ENCODE peak calls at places on chromosomes 6 and 20, in six cellular contexts. K is RWPE1, W is GM23248, I is substantia nigra, U is spleen, Q is keratinocyte. M is an unnamed sample.

GRCh38 chr6:79135973-79136470 is 58.0 kb upstream of the PHIP start:
- DNase-seq in W (no peak), K (no peak), Q (no peak), U (no peak), I (no peak), M (no peak)

GRCh38 chr6:39254999-39255535 is 25.8 kb upstream of the KCNK5 start:
- DNase-seq in Q (no peak), W (no peak), I (no peak), U (peak), K (no peak), M (no peak)

GRCh38 chr6:158338311-158339112 is 26.2 kb downstream of the TULP4 start:
- DNase-seq in U (no peak), K (no peak), I (no peak), W (no peak), Q (no peak), M (no peak)

GRCh38 chr20:63138855-63139341 is 77.0 kb downstream of the YTHDF1 start:
- DNase-seq in K (peak), W (no peak), Q (no peak), U (peak), I (no peak), M (no peak)

GRCh38 chr6:101001607-101002006 is 120.5 kb upstream of the ASCC3 start:
- DNase-seq in W (no peak), U (no peak), K (no peak), I (no peak), Q (no peak), M (no peak)

GRCh38 chr6:118706702-118707101 is 55.3 kb upstream of the CEP85L start:
- DNase-seq in K (no peak), W (peak), U (no peak), I (no peak), Q (no peak), M (no peak)

GRCh38 chr6:3438190-3439167 is 18.4 kb downstream of the SLC22A23 start:
- DNase-seq in I (no peak), K (no peak), Q (no peak), W (peak), U (no peak), M (no peak)

GRCh38 chr20:380763-381580 is 412 bp downstream of the TRIB3 start:
- DNase-seq in I (no peak), K (peak), U (peak), Q (no peak), W (peak), M (no peak)

DNA sequence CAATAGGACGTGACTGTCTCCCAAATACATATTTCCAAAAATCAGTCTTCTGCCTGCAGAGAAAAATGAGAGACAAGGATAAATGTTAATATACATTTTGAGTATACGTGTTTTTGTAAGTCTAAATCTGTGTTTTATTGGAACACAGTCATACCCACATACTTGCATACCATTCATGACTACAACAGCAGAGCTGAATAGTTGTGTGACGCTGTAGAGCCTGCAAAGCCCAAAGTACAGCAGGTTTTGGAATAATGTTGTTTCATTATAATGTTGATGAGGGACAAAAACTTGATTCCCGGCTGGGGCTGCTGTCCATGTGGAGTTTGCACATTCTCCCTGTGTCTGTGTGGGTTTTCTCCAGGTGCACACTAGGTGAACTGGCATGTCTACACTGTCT is 23.8 kb upstream of the FBXO9 start:
- DNase-seq in K (no peak), Q (no peak), W (peak), U (no peak), I (no peak), M (no peak)
- H3K27ac ChIP-seq in K (no peak), Q (no peak), W (peak), U (no peak), I (no peak), M (no peak)

DNA sequence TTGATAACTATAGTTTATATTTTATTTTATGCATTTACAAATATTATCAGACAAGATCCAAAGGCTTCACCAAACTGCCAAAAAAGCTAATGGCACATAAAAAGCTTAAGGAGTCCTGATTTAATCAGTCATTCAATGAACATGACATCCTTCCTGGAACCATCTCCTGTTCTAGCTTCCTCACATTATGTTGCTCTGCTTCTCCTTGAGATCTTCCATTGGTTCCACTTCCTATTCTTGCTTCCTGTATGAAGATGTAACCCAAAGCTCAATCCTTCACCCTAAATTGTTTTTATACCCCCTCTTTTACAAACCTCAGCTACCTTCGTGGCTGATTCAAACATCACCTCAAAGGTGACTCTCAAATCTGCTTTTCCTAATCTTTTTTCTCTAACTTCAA is 4.5 kb upstream of the BRD2 start:
- DNase-seq in K (no peak), Q (no peak), U (no peak), W (no peak), I (no peak), M (no peak)
- H3K27ac ChIP-seq in K (no peak), Q (no peak), U (peak), W (no peak), I (no peak), M (no peak)

DNA sequence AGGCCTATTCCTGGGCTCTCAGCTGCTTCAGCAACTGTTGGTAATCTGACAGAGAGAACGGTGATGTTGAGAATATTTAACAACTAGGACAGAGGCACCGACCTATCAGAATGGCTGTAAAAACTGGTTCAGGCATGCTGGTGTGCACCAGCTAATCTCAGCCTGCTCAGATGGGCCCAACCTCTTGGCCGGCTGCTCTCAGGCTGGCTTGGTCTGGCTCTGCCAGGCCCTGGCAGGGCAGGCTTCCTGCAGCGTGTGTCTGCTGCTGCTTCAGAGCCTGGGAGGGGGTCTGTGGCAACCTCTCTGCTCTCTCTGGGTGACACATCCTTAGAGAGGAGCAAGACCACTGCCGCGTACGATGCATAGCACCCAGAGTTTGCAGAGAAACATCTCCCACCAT is 4.8 kb downstream of the SLC2A12 start:
- DNase-seq in I (peak), Q (no peak), U (no peak), W (no peak), K (no peak), M (peak)
- H3K27ac ChIP-seq in I (peak), Q (no peak), U (no peak), W (no peak), K (no peak), M (peak)

DNA sequence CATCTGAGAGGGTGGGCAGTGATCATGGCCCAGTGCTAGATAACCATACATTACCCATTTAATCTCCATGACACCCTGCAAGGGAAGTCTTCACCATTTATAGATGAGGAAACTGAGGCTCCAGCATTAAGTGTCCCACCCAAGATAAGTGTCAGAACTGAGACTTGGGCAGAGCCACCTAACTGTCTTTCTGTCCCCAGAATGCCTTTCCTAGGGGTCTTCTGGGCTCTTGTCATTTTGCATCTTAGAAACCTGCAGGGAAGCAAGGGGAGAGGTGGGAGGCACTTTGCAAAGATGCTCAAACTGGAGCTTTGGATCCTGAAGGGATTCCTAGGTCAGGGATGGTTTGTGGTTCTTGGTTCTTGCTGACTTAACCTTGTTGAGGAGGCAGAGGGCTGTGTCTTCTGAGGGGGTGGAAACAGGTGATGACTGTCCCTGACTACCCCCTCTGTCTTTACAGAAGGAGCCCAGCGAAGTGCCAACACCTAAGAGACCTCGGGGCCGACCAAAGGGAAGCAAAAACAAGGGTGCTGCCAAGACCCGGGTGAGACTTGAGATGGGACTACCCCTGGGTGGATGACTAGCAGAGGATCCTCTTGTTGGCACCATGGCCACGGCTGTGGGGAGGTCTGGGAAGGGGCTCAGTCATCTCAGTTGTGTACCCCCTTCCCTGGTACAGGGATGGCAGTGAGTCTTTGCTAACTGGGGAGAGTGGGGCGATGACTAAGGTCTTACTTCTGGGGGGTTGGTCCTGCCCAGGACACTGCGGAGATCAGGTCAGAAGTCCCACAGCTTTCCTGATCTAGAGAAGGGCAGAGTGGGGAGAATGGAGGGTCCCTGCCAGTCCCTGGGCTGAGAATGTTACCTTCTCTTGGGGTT is 5.8 kb downstream of the HMGA1 start:
- DNase-seq in Q (no peak), W (peak), K (no peak), I (no peak), U (peak), M (no peak)
- H3K27ac ChIP-seq in Q (peak), W (peak), K (peak), I (no peak), U (no peak), M (no peak)

DNA sequence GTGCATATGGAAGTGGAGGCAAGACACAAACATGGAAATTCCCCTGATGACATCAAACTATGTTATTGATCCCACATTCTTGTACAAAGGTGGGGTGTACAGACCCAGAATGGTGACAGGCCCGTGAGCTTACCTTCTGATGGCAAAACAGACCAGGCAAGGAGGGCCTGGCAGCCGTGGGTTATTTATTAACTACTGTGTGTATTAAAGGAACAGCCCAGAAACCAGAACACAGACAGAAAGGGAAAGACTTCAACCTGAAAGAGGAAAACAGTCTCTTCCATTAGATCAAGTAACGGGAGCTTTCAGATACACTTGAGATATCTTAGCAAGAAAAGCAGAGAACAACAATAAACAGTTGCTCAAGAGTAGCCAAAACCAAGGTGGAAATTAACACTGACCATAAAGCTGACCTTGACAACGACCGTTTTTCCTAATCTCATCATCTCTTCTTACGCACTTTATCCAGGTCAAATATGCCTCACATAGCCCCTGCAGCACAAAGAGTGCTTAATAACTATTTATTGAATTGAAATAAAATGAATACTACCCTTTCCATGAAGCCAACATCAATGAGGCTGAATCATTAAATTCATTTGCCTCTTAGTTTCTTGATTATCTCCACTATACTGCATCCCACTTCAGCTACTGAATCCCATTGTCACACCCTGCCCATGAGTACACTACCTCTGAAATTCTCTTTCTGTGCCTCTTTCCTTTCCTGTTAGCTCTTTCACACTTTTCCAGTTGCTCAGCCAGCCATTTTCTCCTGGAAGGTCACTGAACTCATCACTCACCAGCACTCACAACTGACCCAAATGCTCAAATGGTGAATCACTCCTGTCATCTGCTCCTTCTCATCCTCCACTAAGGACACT is 67.4 kb downstream of the MOXD1 start:
- DNase-seq in I (no peak), W (peak), U (no peak), K (peak), Q (peak), M (no peak)
- H3K27ac ChIP-seq in I (no peak), W (peak), U (no peak), K (no peak), Q (no peak), M (no peak)

GRCh38 chr20:46062621-46063020 is 27.1 kb downstream of the NCOA5 start:
- DNase-seq in W (no peak), Q (no peak), K (no peak), I (no peak), U (no peak), M (no peak)
- H3K27ac ChIP-seq in W (no peak), Q (no peak), K (no peak), I (no peak), U (no peak), M (peak)

M was measured in caudate nucleus.